ENCODE peak calls at places on chromosomes 12 and 14, in five cellular contexts. One of them, this sample, is unnamed.

GRCh38 chr12:65948320-65949008 is 124.2 kb downstream of the HMGA2 start:
- DNase-seq in lower lobe of right lung: peak; percentile 45
- DNase-seq in fibroblast of lung: peak; percentile 98
- DNase-seq in A549: peak; percentile 18
- DNase-seq in OCI-LY7: no peak
- DNase-seq in this sample: peak; percentile 79

GRCh38 chr12:123533672-123534643 is at the start of gene RILPL1:
- DNase-seq in OCI-LY7: peak; percentile 61
- DNase-seq in lower lobe of right lung: peak; percentile 67
- DNase-seq in A549: peak; percentile 79
- DNase-seq in fibroblast of lung: peak; percentile 49
- DNase-seq in this sample: no peak

GRCh38 chr14:24127673-24128072 is 2.8 kb upstream of the FITM1 start:
- DNase-seq in A549: no peak
- DNase-seq in fibroblast of lung: no peak
- DNase-seq in lower lobe of right lung: no peak
- DNase-seq in OCI-LY7: no peak
- DNase-seq in this sample: no peak

GRCh38 chr14:31090872-31091764 is 64.9 kb upstream of the STRN3 start:
- DNase-seq in OCI-LY7: no peak
- DNase-seq in fibroblast of lung: peak; percentile 83
- DNase-seq in lower lobe of right lung: no peak
- DNase-seq in A549: peak; percentile 9
- DNase-seq in this sample: peak; percentile 74

GRCh38 chr12:98582093-98582492 is 11.4 kb upstream of the SLC25A3 start:
- DNase-seq in lower lobe of right lung: no peak
- DNase-seq in A549: no peak
- DNase-seq in OCI-LY7: no peak
- DNase-seq in fibroblast of lung: peak; percentile 54
- DNase-seq in this sample: no peak

GRCh38 chr14:74362361-74362915 is 14.2 kb downstream of the VRTN start:
- DNase-seq in lower lobe of right lung: peak; percentile 87
- DNase-seq in A549: peak; percentile 79
- DNase-seq in fibroblast of lung: peak; percentile 49
- DNase-seq in OCI-LY7: peak; percentile 60
- DNase-seq in this sample: no peak

GRCh38 chr14:64970776-64971451 is 1.2 kb downstream of the RAB15 start:
- DNase-seq in OCI-LY7: no peak
- DNase-seq in fibroblast of lung: peak; percentile 20
- DNase-seq in lower lobe of right lung: no peak
- DNase-seq in A549: peak; percentile 23
- DNase-seq in this sample: no peak

GRCh38 chr12:110269622-110270124 is 11.4 kb upstream of the ATP2A2 start:
- DNase-seq in fibroblast of lung: peak; percentile 90
- DNase-seq in OCI-LY7: no peak
- DNase-seq in A549: peak; percentile 87
- DNase-seq in lower lobe of right lung: no peak
- DNase-seq in this sample: no peak

GRCh38 chr12:106193404-106194215 is 54.2 kb downstream of the CKAP4 start:
- DNase-seq in OCI-LY7: no peak
- DNase-seq in fibroblast of lung: no peak
- DNase-seq in lower lobe of right lung: no peak
- DNase-seq in A549: no peak
- DNase-seq in this sample: no peak

GRCh38 chr14:68979722-68980552 is 835 bp upstream of the ACTN1 start:
- DNase-seq in lower lobe of right lung: peak; percentile 73
- DNase-seq in A549: peak; percentile 59
- DNase-seq in fibroblast of lung: peak; percentile 78
- DNase-seq in OCI-LY7: no peak
- DNase-seq in this sample: no peak

GRCh38 chr12:4330203-4330602 is 9.2 kb downstream of the TIGAR start:
- DNase-seq in lower lobe of right lung: no peak
- DNase-seq in fibroblast of lung: no peak
- DNase-seq in OCI-LY7: no peak
- DNase-seq in A549: no peak
- DNase-seq in this sample: no peak

GRCh38 chr12:119179335-119180021 is 747 bp downstream of the HSPB8 start:
- DNase-seq in OCI-LY7: no peak
- DNase-seq in lower lobe of right lung: no peak
- DNase-seq in A549: peak; percentile 64
- DNase-seq in fibroblast of lung: peak; percentile 79
- DNase-seq in this sample: no peak

GRCh38 chr14:102929349-102930137 is 7.1 kb downstream of the AMN start:
- DNase-seq in A549: no peak
- DNase-seq in lower lobe of right lung: peak; percentile 45
- DNase-seq in fibroblast of lung: no peak
- DNase-seq in OCI-LY7: no peak
- DNase-seq in this sample: no peak

GRCh38 chr12:63955831-63956685 is 111.6 kb downstream of the SRGAP1 start:
- DNase-seq in A549: no peak
- DNase-seq in fibroblast of lung: no peak
- DNase-seq in lower lobe of right lung: no peak
- DNase-seq in OCI-LY7: no peak
- DNase-seq in this sample: no peak

GRCh38 chr14:66105819-66106218 is 380.4 kb upstream of the CCDC196 start:
- DNase-seq in lower lobe of right lung: no peak
- DNase-seq in OCI-LY7: no peak
- DNase-seq in fibroblast of lung: peak; percentile 64
- DNase-seq in A549: no peak
- DNase-seq in this sample: peak; percentile 26

GRCh38 chr12:57835366-57836288 is 10.9 kb downstream of the CTDSP2 start:
- DNase-seq in fibroblast of lung: no peak
- DNase-seq in OCI-LY7: no peak
- DNase-seq in lower lobe of right lung: no peak
- DNase-seq in A549: no peak
- DNase-seq in this sample: no peak

GRCh38 chr12:45234134-45234865 is 18.4 kb downstream of the ANO6 start:
- DNase-seq in fibroblast of lung: peak; percentile 98
- DNase-seq in OCI-LY7: no peak
- DNase-seq in A549: peak; percentile 84
- DNase-seq in lower lobe of right lung: no peak
- DNase-seq in this sample: peak; percentile 84

GRCh38 chr12:113116875-113117274 is 18.7 kb downstream of the RASAL1 start:
- DNase-seq in fibroblast of lung: no peak
- DNase-seq in A549: no peak
- DNase-seq in lower lobe of right lung: no peak
- DNase-seq in OCI-LY7: no peak
- DNase-seq in this sample: no peak

GRCh38 chr14:77325746-77326094 is 4.9 kb downstream of the GSTZ1 start:
- DNase-seq in OCI-LY7: no peak
- DNase-seq in A549: no peak
- DNase-seq in lower lobe of right lung: no peak
- DNase-seq in fibroblast of lung: no peak
- DNase-seq in this sample: no peak

GRCh38 chr14:77918448-77918847 is 118.5 kb downstream of the ADCK1 start:
- DNase-seq in A549: no peak
- DNase-seq in OCI-LY7: no peak
- DNase-seq in lower lobe of right lung: no peak
- DNase-seq in fibroblast of lung: no peak
- DNase-seq in this sample: no peak

GRCh38 chr12:109894939-109895338 is 5.1 kb upstream of the TCHP start:
- DNase-seq in lower lobe of right lung: peak; percentile 15
- DNase-seq in A549: no peak
- DNase-seq in OCI-LY7: no peak
- DNase-seq in fibroblast of lung: no peak
- DNase-seq in this sample: no peak

GRCh38 chr12:70648191-70648590 is 11.0 kb upstream of the PTPRB start:
- DNase-seq in lower lobe of right lung: no peak
- DNase-seq in A549: no peak
- DNase-seq in fibroblast of lung: peak; percentile 89
- DNase-seq in OCI-LY7: no peak
- DNase-seq in this sample: no peak
- H3K27ac ChIP-seq in lower lobe of right lung: no peak overlapping the region
- H3K27ac ChIP-seq in A549: peak overlapping the region; percentile 30
- H3K27ac ChIP-seq in fibroblast of lung: no peak overlapping the region
- H3K27ac ChIP-seq in OCI-LY7: no peak overlapping the region
- H3K27ac ChIP-seq in this sample: no peak overlapping the region

DNA sequence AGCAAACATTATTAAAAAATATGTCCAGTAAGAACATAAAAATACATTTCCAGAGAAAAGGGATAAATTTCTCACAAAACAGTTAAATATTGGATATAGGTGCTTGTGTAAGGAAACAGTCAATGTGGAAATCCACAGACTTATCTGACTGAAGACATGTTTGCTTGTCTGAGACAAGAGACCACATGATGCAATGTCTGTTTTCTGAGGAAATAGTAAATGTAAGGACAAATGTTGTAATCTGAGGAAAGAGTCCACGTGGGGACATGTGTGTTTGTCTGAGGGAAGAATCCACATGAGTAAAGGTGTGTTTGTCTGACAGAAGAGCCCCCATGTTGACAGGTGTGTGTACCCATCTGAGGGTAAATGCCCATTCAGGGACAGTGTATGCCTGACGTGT is 1093.2 kb downstream of the TMEM121 start:
- DNase-seq in A549: no peak
- DNase-seq in lower lobe of right lung: no peak
- DNase-seq in OCI-LY7: no peak
- DNase-seq in fibroblast of lung: no peak
- DNase-seq in this sample: no peak
- H3K27ac ChIP-seq in A549: no peak overlapping the region
- H3K27ac ChIP-seq in lower lobe of right lung: no peak overlapping the region
- H3K27ac ChIP-seq in OCI-LY7: no peak overlapping the region
- H3K27ac ChIP-seq in fibroblast of lung: no peak overlapping the region
- H3K27ac ChIP-seq in this sample: no peak overlapping the region

GRCh38 chr12:27331927-27332324 is 710 bp upstream of the BMAL2 start:
- DNase-seq in A549: no peak
- DNase-seq in fibroblast of lung: no peak
- DNase-seq in OCI-LY7: no peak
- DNase-seq in lower lobe of right lung: no peak
- DNase-seq in this sample: no peak

GRCh38 chr12:27331299-27331926 is 1.2 kb upstream of the BMAL2 start:
- DNase-seq in fibroblast of lung: peak; percentile 97
- DNase-seq in A549: peak; percentile 64
- DNase-seq in lower lobe of right lung: no peak
- DNase-seq in OCI-LY7: no peak
- DNase-seq in this sample: peak; percentile 97

GRCh38 chr12:27332407-27333310 is at the start of gene BMAL2:
- DNase-seq in A549: peak; percentile 64
- DNase-seq in fibroblast of lung: peak; percentile 60
- DNase-seq in OCI-LY7: peak; percentile 5
- DNase-seq in lower lobe of right lung: peak; percentile 52
- DNase-seq in this sample: no peak

GRCh38 chr12:27333311-27334009 is 824 bp downstream of the BMAL2 start:
- DNase-seq in OCI-LY7: no peak
- DNase-seq in fibroblast of lung: no peak
- DNase-seq in A549: no peak
- DNase-seq in lower lobe of right lung: peak; percentile 72
- DNase-seq in this sample: no peak

DNA sequence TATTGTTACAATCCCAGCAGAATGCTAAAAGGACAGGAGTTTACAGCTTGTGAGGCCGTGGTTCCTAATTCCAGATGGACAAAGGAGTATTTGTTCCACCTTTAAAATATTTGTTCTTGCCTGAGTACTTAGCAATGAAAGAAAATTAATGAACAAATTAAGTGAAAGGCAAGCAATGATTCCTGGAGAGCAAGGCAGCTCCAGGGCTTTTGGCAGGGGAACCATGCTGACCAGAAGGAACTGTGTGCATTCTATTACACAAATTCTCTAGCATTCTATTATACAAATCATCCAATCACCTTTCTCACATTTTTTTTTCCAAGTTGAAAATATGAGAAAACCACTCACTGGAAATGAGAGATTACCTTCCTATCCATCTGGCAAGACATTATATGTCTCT is 1.8 kb upstream of the BMAL2 start:
- DNase-seq in A549: no peak
- DNase-seq in OCI-LY7: no peak
- DNase-seq in lower lobe of right lung: no peak
- DNase-seq in fibroblast of lung: peak; percentile 52
- DNase-seq in this sample: no peak
- H3K27ac ChIP-seq in A549: peak overlapping the region; percentile 92
- H3K27ac ChIP-seq in OCI-LY7: no peak overlapping the region
- H3K27ac ChIP-seq in lower lobe of right lung: no peak overlapping the region
- H3K27ac ChIP-seq in fibroblast of lung: peak overlapping the region; percentile 81
- H3K27ac ChIP-seq in this sample: peak overlapping the region; percentile 97

GRCh38 chr12:22882559-22882958 is 257.6 kb downstream of the ETNK1 start:
- DNase-seq in fibroblast of lung: no peak
- DNase-seq in A549: no peak
- DNase-seq in OCI-LY7: no peak
- DNase-seq in lower lobe of right lung: no peak
- DNase-seq in this sample: no peak
- H3K27ac ChIP-seq in fibroblast of lung: no peak overlapping the region
- H3K27ac ChIP-seq in A549: no peak overlapping the region
- H3K27ac ChIP-seq in OCI-LY7: no peak overlapping the region
- H3K27ac ChIP-seq in lower lobe of right lung: no peak overlapping the region
- H3K27ac ChIP-seq in this sample: no peak overlapping the region

GRCh38 chr14:67332468-67332867 is 27.1 kb downstream of the ATP6V1D start:
- DNase-seq in A549: no peak
- DNase-seq in fibroblast of lung: peak; percentile 20
- DNase-seq in OCI-LY7: no peak
- DNase-seq in lower lobe of right lung: no peak
- DNase-seq in this sample: no peak

GRCh38 chr14:67335781-67336180 is 23.8 kb downstream of the ATP6V1D start:
- DNase-seq in A549: peak; percentile 15
- DNase-seq in lower lobe of right lung: no peak
- DNase-seq in fibroblast of lung: no peak
- DNase-seq in OCI-LY7: peak; percentile 34
- DNase-seq in this sample: no peak

DNA sequence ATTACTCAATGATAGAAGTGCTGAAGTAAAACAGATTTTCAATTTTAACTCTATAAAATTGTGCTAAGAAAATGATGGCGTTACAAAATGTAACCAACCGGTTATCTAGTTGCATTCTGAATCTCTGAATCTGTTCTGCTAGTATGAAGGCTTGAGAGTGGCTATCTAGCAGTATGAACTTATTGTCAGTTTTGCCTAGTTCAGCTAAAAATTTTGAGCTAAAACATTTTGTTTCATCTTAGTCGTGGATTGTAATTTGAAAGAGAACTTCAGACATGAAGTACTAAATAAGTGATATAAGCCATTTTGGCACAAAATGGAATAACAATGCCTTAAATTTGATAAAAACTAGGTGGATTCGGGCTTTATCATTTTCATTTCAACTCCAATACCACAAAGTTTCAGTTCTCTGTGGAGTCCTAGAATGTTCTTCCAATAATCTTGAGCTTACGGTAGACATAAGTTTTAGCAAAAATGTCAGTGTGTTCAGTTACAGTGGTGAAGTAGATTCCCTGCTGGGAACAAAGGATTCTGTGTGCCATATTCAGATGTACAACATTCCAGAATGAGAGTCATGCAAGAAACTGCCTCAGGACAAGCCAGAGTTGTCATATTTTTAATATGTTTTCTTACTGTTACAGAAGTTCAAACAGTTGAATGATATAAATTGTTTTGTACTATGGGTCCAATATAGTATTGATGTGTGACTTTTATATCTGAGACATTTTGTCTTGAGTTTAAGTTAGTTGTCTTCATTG is 28.1 kb downstream of the ATP6V1D start:
- DNase-seq in OCI-LY7: no peak
- DNase-seq in lower lobe of right lung: no peak
- DNase-seq in A549: no peak
- DNase-seq in fibroblast of lung: peak; percentile 53
- DNase-seq in this sample: no peak
- H3K27ac ChIP-seq in OCI-LY7: no peak overlapping the region
- H3K27ac ChIP-seq in lower lobe of right lung: no peak overlapping the region
- H3K27ac ChIP-seq in A549: no peak overlapping the region
- H3K27ac ChIP-seq in fibroblast of lung: no peak overlapping the region
- H3K27ac ChIP-seq in this sample: peak overlapping the region; percentile 32

GRCh38 chr14:105439179-105439578 is 19.6 kb downstream of the MTA1 start:
- DNase-seq in OCI-LY7: no peak
- DNase-seq in fibroblast of lung: no peak
- DNase-seq in lower lobe of right lung: no peak
- DNase-seq in A549: no peak
- DNase-seq in this sample: no peak
- H3K27ac ChIP-seq in OCI-LY7: no peak overlapping the region
- H3K27ac ChIP-seq in fibroblast of lung: no peak overlapping the region
- H3K27ac ChIP-seq in lower lobe of right lung: no peak overlapping the region
- H3K27ac ChIP-seq in A549: no peak overlapping the region
- H3K27ac ChIP-seq in this sample: no peak overlapping the region

GRCh38 chr14:51880810-51881580 is 20.6 kb downstream of the GNG2 start:
- DNase-seq in OCI-LY7: no peak
- DNase-seq in lower lobe of right lung: no peak
- DNase-seq in fibroblast of lung: peak; percentile 71
- DNase-seq in A549: no peak
- DNase-seq in this sample: no peak
- H3K27ac ChIP-seq in OCI-LY7: no peak overlapping the region
- H3K27ac ChIP-seq in lower lobe of right lung: no peak overlapping the region
- H3K27ac ChIP-seq in fibroblast of lung: no peak overlapping the region
- H3K27ac ChIP-seq in A549: no peak overlapping the region
- H3K27ac ChIP-seq in this sample: no peak overlapping the region

This sample was measured in epithelial cell of prostate.